ENCODE peak calls at places on chromosome 10, in eight cellular contexts. One of them, this sample, is unnamed.

GRCh38 chr10:91944880-91945630 is 21.5 kb downstream of the BTAF1 start:
- DNase-seq in Peyer's patch: no peak
- DNase-seq in cardiac muscle cell: no peak
- DNase-seq in spleen: no peak
- DNase-seq in PC-9: no peak
- DNase-seq in thoracic aorta: no peak
- DNase-seq in tibial nerve: no peak
- DNase-seq in H9: no peak
- DNase-seq in this sample: no peak

GRCh38 chr10:75029874-75030273 is 81.6 kb upstream of the SAMD8 start:
- DNase-seq in Peyer's patch: no peak
- DNase-seq in cardiac muscle cell: no peak
- DNase-seq in spleen: no peak
- DNase-seq in PC-9: no peak
- DNase-seq in thoracic aorta: no peak
- DNase-seq in tibial nerve: no peak
- DNase-seq in H9: no peak
- DNase-seq in this sample: no peak

GRCh38 chr10:45375716-45376231 is 1.8 kb downstream of the ALOX5 start:
- DNase-seq in Peyer's patch: no peak
- DNase-seq in cardiac muscle cell: no peak
- DNase-seq in spleen: peak; percentile 80
- DNase-seq in PC-9: no peak
- DNase-seq in thoracic aorta: no peak
- DNase-seq in tibial nerve: no peak
- DNase-seq in H9: no peak
- DNase-seq in this sample: no peak

GRCh38 chr10:93445097-93445960 is 36.8 kb downstream of the MYOF start:
- DNase-seq in Peyer's patch: peak; percentile 87
- DNase-seq in cardiac muscle cell: peak; percentile 95
- DNase-seq in spleen: no peak
- DNase-seq in PC-9: peak; percentile 96
- DNase-seq in thoracic aorta: peak; percentile 91
- DNase-seq in tibial nerve: peak; percentile 92
- DNase-seq in H9: peak; percentile 99
- DNase-seq in this sample: no peak

GRCh38 chr10:18666810-18667209 is 7.6 kb downstream of the ARL5B start:
- DNase-seq in Peyer's patch: no peak
- DNase-seq in cardiac muscle cell: no peak
- DNase-seq in spleen: no peak
- DNase-seq in PC-9: peak; percentile 45
- DNase-seq in thoracic aorta: no peak
- DNase-seq in tibial nerve: no peak
- DNase-seq in H9: no peak
- DNase-seq in this sample: no peak

GRCh38 chr10:31707578-31708411 is 220.8 kb downstream of the ARHGAP12 start:
- DNase-seq in Peyer's patch: no peak
- DNase-seq in cardiac muscle cell: peak; percentile 14
- DNase-seq in spleen: no peak
- DNase-seq in PC-9: no peak
- DNase-seq in thoracic aorta: no peak
- DNase-seq in tibial nerve: peak; percentile 46
- DNase-seq in H9: peak; percentile 48
- DNase-seq in this sample: no peak

GRCh38 chr10:1638889-1639418 is 98.4 kb downstream of the ADARB2 start:
- DNase-seq in Peyer's patch: no peak
- DNase-seq in cardiac muscle cell: no peak
- DNase-seq in spleen: no peak
- DNase-seq in PC-9: no peak
- DNase-seq in thoracic aorta: no peak
- DNase-seq in tibial nerve: no peak
- DNase-seq in H9: no peak
- DNase-seq in this sample: no peak

GRCh38 chr10:6271663-6272062 is 68.9 kb downstream of the PFKFB3 start:
- DNase-seq in Peyer's patch: no peak
- DNase-seq in cardiac muscle cell: no peak
- DNase-seq in spleen: no peak
- DNase-seq in PC-9: no peak
- DNase-seq in thoracic aorta: no peak
- DNase-seq in tibial nerve: no peak
- DNase-seq in H9: no peak
- DNase-seq in this sample: no peak

GRCh38 chr10:132942101-132942739 is at the start of gene CFAP46:
- DNase-seq in Peyer's patch: peak; percentile 48
- DNase-seq in cardiac muscle cell: peak; percentile 91
- DNase-seq in spleen: peak; percentile 85
- DNase-seq in PC-9: no peak
- DNase-seq in thoracic aorta: no peak
- DNase-seq in tibial nerve: peak; percentile 7
- DNase-seq in H9: peak; percentile 78
- DNase-seq in this sample: no peak

GRCh38 chr10:74310652-74311257 is 159.7 kb downstream of the ADK start:
- DNase-seq in Peyer's patch: no peak
- DNase-seq in cardiac muscle cell: no peak
- DNase-seq in spleen: no peak
- DNase-seq in PC-9: no peak
- DNase-seq in thoracic aorta: no peak
- DNase-seq in tibial nerve: no peak
- DNase-seq in H9: no peak
- DNase-seq in this sample: no peak

GRCh38 chr10:92595505-92595904 is 2.6 kb downstream of the KIF11 start:
- DNase-seq in Peyer's patch: no peak
- DNase-seq in cardiac muscle cell: no peak
- DNase-seq in spleen: no peak
- DNase-seq in PC-9: no peak
- DNase-seq in thoracic aorta: no peak
- DNase-seq in tibial nerve: no peak
- DNase-seq in H9: no peak
- DNase-seq in this sample: no peak

GRCh38 chr10:124286621-124287020 is 132.1 kb downstream of the OAT start:
- DNase-seq in Peyer's patch: peak; percentile 13
- DNase-seq in cardiac muscle cell: no peak
- DNase-seq in spleen: no peak
- DNase-seq in PC-9: no peak
- DNase-seq in thoracic aorta: no peak
- DNase-seq in tibial nerve: no peak
- DNase-seq in H9: no peak
- DNase-seq in this sample: no peak

GRCh38 chr10:106268000-106268399 is 896.5 kb downstream of the SORCS1 start:
- DNase-seq in Peyer's patch: no peak
- DNase-seq in cardiac muscle cell: no peak
- DNase-seq in spleen: no peak
- DNase-seq in PC-9: no peak
- DNase-seq in thoracic aorta: no peak
- DNase-seq in tibial nerve: no peak
- DNase-seq in H9: no peak
- DNase-seq in this sample: no peak

GRCh38 chr10:132297521-132297920 is 10.2 kb downstream of the STK32C start:
- DNase-seq in Peyer's patch: peak; percentile 23
- DNase-seq in cardiac muscle cell: no peak
- DNase-seq in spleen: no peak
- DNase-seq in PC-9: no peak
- DNase-seq in thoracic aorta: no peak
- DNase-seq in tibial nerve: no peak
- DNase-seq in H9: peak; percentile 41
- DNase-seq in this sample: no peak

GRCh38 chr10:21494221-21495001 is 31.1 kb downstream of the SKIDA1 start:
- DNase-seq in Peyer's patch: no peak
- DNase-seq in cardiac muscle cell: peak; percentile 66
- DNase-seq in spleen: peak; percentile 85
- DNase-seq in PC-9: no peak
- DNase-seq in thoracic aorta: no peak
- DNase-seq in tibial nerve: no peak
- DNase-seq in H9: peak; percentile 47
- DNase-seq in this sample: no peak

GRCh38 chr10:103592186-103593021 is 98.9 kb downstream of the NEURL1 start:
- DNase-seq in Peyer's patch: no peak
- DNase-seq in cardiac muscle cell: peak; percentile 55
- DNase-seq in spleen: no peak
- DNase-seq in PC-9: no peak
- DNase-seq in thoracic aorta: no peak
- DNase-seq in tibial nerve: no peak
- DNase-seq in H9: peak; percentile 77
- DNase-seq in this sample: peak; percentile 56
- TF ChIP-seq CTCF in Peyer's patch: peak; percentile 23
- TF ChIP-seq CTCF in cardiac muscle cell: peak; percentile 79
- TF ChIP-seq CTCF in spleen: peak; percentile 56
- TF ChIP-seq CTCF in PC-9: peak; percentile 74
- TF ChIP-seq CTCF in thoracic aorta: peak; percentile 35
- TF ChIP-seq CTCF in tibial nerve: peak; percentile 40
- TF ChIP-seq CTCF in H9: peak; percentile 83
- TF ChIP-seq CTCF in this sample: peak; percentile 49

DNA sequence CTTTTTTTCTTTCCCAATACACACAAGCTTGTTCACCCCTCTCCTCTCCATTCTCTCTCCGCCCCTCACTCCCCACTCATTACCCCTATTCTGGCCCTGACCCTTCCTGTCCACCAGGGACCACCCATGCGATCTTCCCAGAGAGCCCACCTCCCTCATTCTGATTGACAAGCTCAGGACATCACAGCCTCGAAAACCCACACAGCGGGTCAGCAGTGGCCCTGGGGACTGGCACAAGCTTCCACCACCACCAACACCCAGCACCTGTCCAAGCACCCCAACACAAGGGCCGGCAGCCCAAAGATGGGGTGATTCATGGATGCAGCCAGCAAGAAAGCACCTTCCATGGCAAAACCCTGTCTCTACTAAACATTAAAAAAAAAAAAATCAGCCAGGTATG is 50.0 kb upstream of the USP6NL start:
- DNase-seq in Peyer's patch: no peak
- DNase-seq in cardiac muscle cell: no peak
- DNase-seq in spleen: peak; percentile 68
- DNase-seq in PC-9: no peak
- DNase-seq in thoracic aorta: no peak
- DNase-seq in tibial nerve: no peak
- DNase-seq in H9: no peak
- DNase-seq in this sample: no peak
- H3K27ac ChIP-seq in Peyer's patch: no peak overlapping the region
- H3K27ac ChIP-seq in cardiac muscle cell: no peak overlapping the region
- H3K27ac ChIP-seq in spleen: peak overlapping the region; percentile 68
- H3K27ac ChIP-seq in PC-9: no peak overlapping the region
- H3K27ac ChIP-seq in thoracic aorta: no peak overlapping the region
- H3K27ac ChIP-seq in tibial nerve: no peak overlapping the region
- H3K27ac ChIP-seq in H9: no peak overlapping the region
- H3K27ac ChIP-seq in this sample: no peak overlapping the region

GRCh38 chr10:114077347-114077746 is 33.7 kb downstream of the ADRB1 start:
- DNase-seq in Peyer's patch: no peak
- DNase-seq in cardiac muscle cell: no peak
- DNase-seq in spleen: no peak
- DNase-seq in PC-9: no peak
- DNase-seq in thoracic aorta: no peak
- DNase-seq in tibial nerve: no peak
- DNase-seq in H9: no peak
- DNase-seq in this sample: no peak

GRCh38 chr10:114073787-114074186 is 30.1 kb downstream of the ADRB1 start:
- DNase-seq in Peyer's patch: no peak
- DNase-seq in cardiac muscle cell: no peak
- DNase-seq in spleen: peak; percentile 81
- DNase-seq in PC-9: no peak
- DNase-seq in thoracic aorta: no peak
- DNase-seq in tibial nerve: no peak
- DNase-seq in H9: no peak
- DNase-seq in this sample: peak; percentile 17

GRCh38 chr10:114071188-114071587 is 27.5 kb downstream of the ADRB1 start:
- DNase-seq in Peyer's patch: no peak
- DNase-seq in cardiac muscle cell: no peak
- DNase-seq in spleen: no peak
- DNase-seq in PC-9: no peak
- DNase-seq in thoracic aorta: no peak
- DNase-seq in tibial nerve: no peak
- DNase-seq in H9: no peak
- DNase-seq in this sample: no peak

GRCh38 chr10:114077815-114078219 is 34.2 kb downstream of the ADRB1 start:
- DNase-seq in Peyer's patch: no peak
- DNase-seq in cardiac muscle cell: peak; percentile 28
- DNase-seq in spleen: no peak
- DNase-seq in PC-9: no peak
- DNase-seq in thoracic aorta: no peak
- DNase-seq in tibial nerve: no peak
- DNase-seq in H9: peak; percentile 67
- DNase-seq in this sample: no peak

DNA sequence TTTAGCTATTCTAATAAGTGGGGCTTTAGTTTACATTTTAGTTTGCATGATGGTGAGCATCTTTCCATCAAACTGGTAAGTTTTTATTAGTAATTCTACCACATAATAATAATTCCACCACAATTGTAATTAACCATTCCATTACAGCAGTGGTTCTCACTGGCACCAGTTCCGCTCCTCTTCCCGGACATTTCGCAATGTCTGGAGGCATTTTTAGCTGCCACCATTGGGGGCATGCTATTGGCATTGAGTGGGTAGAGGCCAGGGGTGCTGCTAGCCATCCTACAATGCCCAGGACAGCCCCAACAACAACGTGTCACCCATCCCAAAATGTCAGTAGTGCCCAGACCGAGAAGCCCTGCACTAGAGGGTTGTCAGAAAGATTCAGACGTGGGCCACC is 31.4 kb downstream of the ADRB1 start:
- DNase-seq in Peyer's patch: no peak
- DNase-seq in cardiac muscle cell: no peak
- DNase-seq in spleen: no peak
- DNase-seq in PC-9: no peak
- DNase-seq in thoracic aorta: no peak
- DNase-seq in tibial nerve: no peak
- DNase-seq in H9: no peak
- DNase-seq in this sample: no peak
- H3K9me3 ChIP-seq in Peyer's patch: no peaks in the 10 kb centered on the region
- H3K9me3 ChIP-seq in cardiac muscle cell: no peaks in the 10 kb centered on the region
- H3K9me3 ChIP-seq in spleen: no peaks in the 10 kb centered on the region
- H3K9me3 ChIP-seq in PC-9: no peaks in the 10 kb centered on the region
- H3K9me3 ChIP-seq in thoracic aorta: no peaks in the 10 kb centered on the region
- H3K9me3 ChIP-seq in tibial nerve: no peaks in the 10 kb centered on the region
- H3K9me3 ChIP-seq in H9: no peaks in the 10 kb centered on the region
- H3K9me3 ChIP-seq in this sample: no peaks in the 10 kb centered on the region

GRCh38 chr10:7529638-7530037 is 118.8 kb upstream of the SFMBT2 start:
- DNase-seq in Peyer's patch: no peak
- DNase-seq in cardiac muscle cell: peak; percentile 48
- DNase-seq in spleen: no peak
- DNase-seq in PC-9: no peak
- DNase-seq in thoracic aorta: no peak
- DNase-seq in tibial nerve: no peak
- DNase-seq in H9: peak; percentile 59
- DNase-seq in this sample: no peak

GRCh38 chr10:7527468-7527867 is 116.6 kb upstream of the SFMBT2 start:
- DNase-seq in Peyer's patch: no peak
- DNase-seq in cardiac muscle cell: no peak
- DNase-seq in spleen: no peak
- DNase-seq in PC-9: no peak
- DNase-seq in thoracic aorta: no peak
- DNase-seq in tibial nerve: no peak
- DNase-seq in H9: no peak
- DNase-seq in this sample: no peak

GRCh38 chr10:7523656-7524055 is 112.8 kb upstream of the SFMBT2 start:
- DNase-seq in Peyer's patch: no peak
- DNase-seq in cardiac muscle cell: no peak
- DNase-seq in spleen: no peak
- DNase-seq in PC-9: no peak
- DNase-seq in thoracic aorta: no peak
- DNase-seq in tibial nerve: no peak
- DNase-seq in H9: no peak
- DNase-seq in this sample: no peak

GRCh38 chr10:7526017-7526400 is 115.2 kb upstream of the SFMBT2 start:
- DNase-seq in Peyer's patch: no peak
- DNase-seq in cardiac muscle cell: no peak
- DNase-seq in spleen: no peak
- DNase-seq in PC-9: no peak
- DNase-seq in thoracic aorta: no peak
- DNase-seq in tibial nerve: no peak
- DNase-seq in H9: peak; percentile 56
- DNase-seq in this sample: no peak

GRCh38 chr10:7525314-7526016 is 114.6 kb upstream of the SFMBT2 start:
- DNase-seq in Peyer's patch: no peak
- DNase-seq in cardiac muscle cell: peak; percentile 84
- DNase-seq in spleen: no peak
- DNase-seq in PC-9: peak; percentile 42
- DNase-seq in thoracic aorta: no peak
- DNase-seq in tibial nerve: peak; percentile 93
- DNase-seq in H9: peak; percentile 47
- DNase-seq in this sample: peak; percentile 47
- TF ChIP-seq CTCF in Peyer's patch: peak; percentile 72
- TF ChIP-seq CTCF in cardiac muscle cell: peak; percentile 79
- TF ChIP-seq CTCF in spleen: peak; percentile 76
- TF ChIP-seq CTCF in PC-9: peak; percentile 78
- TF ChIP-seq CTCF in thoracic aorta: peak; percentile 69
- TF ChIP-seq CTCF in tibial nerve: peak; percentile 74
- TF ChIP-seq CTCF in H9: peak; percentile 91
- TF ChIP-seq CTCF in this sample: peak; percentile 76